ENCODE peak calls at places on chromosomes 3 and 15, in eight cellular contexts. O, D, G, I, E, T, P and S are unnamed samples.

GRCh38 chr3:10464068-10464434 is 41.3 kb downstream of the ATP2B2 start:
- DNase-seq in E (no peak), I (no peak), D (no peak), G (no peak), T (no peak), P (no peak), O (no peak), S (no peak)

GRCh38 chr3:72633534-72633933 is 214.7 kb downstream of the SHQ1 start:
- DNase-seq in T (peak), G (no peak), P (no peak), D (no peak), O (no peak), I (no peak), E (no peak), S (no peak)

GRCh38 chr3:12139111-12139511 is 19.6 kb downstream of the TIMP4 start:
- DNase-seq in T (peak), D (peak), E (no peak), I (no peak), O (no peak), G (no peak), P (peak), S (no peak)

GRCh38 chr3:4310971-4311370 is 7.8 kb downstream of the SETMAR start:
- DNase-seq in G (no peak), E (no peak), P (no peak), D (no peak), T (no peak), O (no peak), I (no peak), S (no peak)

GRCh38 chr3:150180349-150180748 is 209.7 kb upstream of the PFN2 start:
- DNase-seq in D (no peak), P (peak), O (no peak), E (no peak), T (no peak), G (no peak), I (no peak), S (no peak)

GRCh38 chr15:88398011-88398410 is 69.2 kb downstream of the MRPL46 start:
- DNase-seq in T (no peak), D (no peak), O (no peak), G (no peak), P (no peak), E (no peak), I (no peak), S (no peak)

GRCh38 chr3:196666001-196666867 is 26.7 kb downstream of the NRROS start:
- DNase-seq in P (peak), I (no peak), T (no peak), E (peak), D (no peak), G (no peak), O (no peak), S (no peak)

GRCh38 chr15:100985401-100985800 is 66.2 kb downstream of the LRRK1 start:
- DNase-seq in G (no peak), O (no peak), P (no peak), E (no peak), D (no peak), T (no peak), I (no peak), S (no peak)

GRCh38 chr3:160185711-160186110 is 39.5 kb upstream of the C3orf80 start:
- DNase-seq in E (no peak), G (no peak), T (no peak), P (no peak), I (no peak), D (no peak), O (no peak), S (no peak)

GRCh38 chr15:90840954-90841353 is 27.4 kb upstream of the FURIN start:
- DNase-seq in I (no peak), D (no peak), G (no peak), O (no peak), T (no peak), P (peak), E (no peak), S (no peak)

GRCh38 chr3:30286811-30287210 is 319.6 kb upstream of the TGFBR2 start:
- DNase-seq in I (no peak), O (no peak), G (no peak), T (no peak), E (no peak), P (peak), D (no peak), S (no peak)

GRCh38 chr15:41241251-41241964 is 10.3 kb downstream of the CHP1 start:
- DNase-seq in I (no peak), O (no peak), G (no peak), P (no peak), E (no peak), T (no peak), D (no peak), S (no peak)

GRCh38 chr15:70379134-70379533 is 281.4 kb upstream of the TLE3 start:
- DNase-seq in I (no peak), T (no peak), D (no peak), E (no peak), G (no peak), P (no peak), O (no peak), S (no peak)

GRCh38 chr15:89052474-89052873 is 35.8 kb upstream of the ABHD2 start:
- DNase-seq in T (no peak), D (no peak), G (no peak), E (no peak), I (no peak), O (no peak), P (peak), S (no peak)

GRCh38 chr15:90184119-90184785 is 16.9 kb upstream of the SEMA4B start:
- DNase-seq in E (no peak), O (peak), G (no peak), D (peak), I (peak), P (peak), T (peak), S (peak)

GRCh38 chr15:88394553-88395159 is 72.5 kb downstream of the MRPL46 start:
- DNase-seq in O (no peak), D (no peak), I (no peak), T (no peak), G (no peak), E (no peak), P (peak), S (peak)

GRCh38 chr3:187287231-187287630 is 4.3 kb downstream of the MASP1 start:
- DNase-seq in E (no peak), G (no peak), D (no peak), I (no peak), P (no peak), O (no peak), T (no peak), S (no peak)

GRCh38 chr3:153621988-153622387 is 460.0 kb downstream of the RAP2B start:
- DNase-seq in E (no peak), P (no peak), I (no peak), G (no peak), D (no peak), T (peak), O (peak), S (no peak)

GRCh38 chr3:170043506-170043905 is 5.7 kb downstream of the GPR160 start:
- DNase-seq in T (no peak), I (no peak), P (no peak), G (no peak), O (no peak), D (no peak), E (no peak), S (no peak)

GRCh38 chr15:85543741-85544155 is 163.3 kb downstream of the AKAP13 start:
- DNase-seq in G (peak), I (peak), E (peak), O (no peak), D (no peak), P (no peak), T (no peak), S (peak)

GRCh38 chr3:169666501-169667379 is 3.2 kb upstream of the MECOM start:
- DNase-seq in T (no peak), G (no peak), D (peak), E (peak), O (no peak), P (no peak), I (no peak), S (no peak)

GRCh38 chr3:128449111-128449638 is 17.5 kb downstream of the DNAJB8 start:
- DNase-seq in O (no peak), D (no peak), P (no peak), I (no peak), T (no peak), E (no peak), G (no peak), S (no peak)

GRCh38 chr15:52427804-52428203 is 100.9 kb downstream of the MYO5A start:
- DNase-seq in P (peak), G (no peak), D (peak), E (no peak), I (no peak), O (peak), T (peak), S (no peak)

GRCh38 chr15:87672309-87672897 is 584.1 kb downstream of the NTRK3 start:
- DNase-seq in D (peak), I (no peak), E (peak), T (no peak), P (peak), G (no peak), O (no peak), S (no peak)

GRCh38 chr3:36525115-36525711 is 144.9 kb downstream of the STAC start:
- DNase-seq in O (no peak), E (no peak), G (no peak), P (peak), I (no peak), T (no peak), D (no peak), S (no peak)

GRCh38 chr15:91032919-91033803 is 10.8 kb upstream of the VPS33B start:
- DNase-seq in P (no peak), I (peak), T (peak), G (peak), D (peak), O (peak), E (peak), S (peak)

GRCh38 chr15:74635228-74635627 is 19.6 kb downstream of the CLK3 start:
- DNase-seq in I (peak), D (peak), T (peak), E (peak), P (peak), O (peak), G (peak), S (no peak)

GRCh38 chr3:81326245-81326644 is 435.2 kb downstream of the GBE1 start:
- DNase-seq in P (no peak), I (no peak), E (no peak), G (no peak), T (no peak), D (no peak), O (no peak), S (no peak)

GRCh38 chr15:63041982-63042878 is at the start of gene TPM1:
- DNase-seq in D (peak), E (peak), G (no peak), O (peak), I (peak), P (peak), T (no peak), S (no peak)
- TF ChIP-seq CTCF in D (no peak), E (peak), G (no peak), O (no peak), I (no peak), P (no peak), T (no peak), S (no peak)

DNA sequence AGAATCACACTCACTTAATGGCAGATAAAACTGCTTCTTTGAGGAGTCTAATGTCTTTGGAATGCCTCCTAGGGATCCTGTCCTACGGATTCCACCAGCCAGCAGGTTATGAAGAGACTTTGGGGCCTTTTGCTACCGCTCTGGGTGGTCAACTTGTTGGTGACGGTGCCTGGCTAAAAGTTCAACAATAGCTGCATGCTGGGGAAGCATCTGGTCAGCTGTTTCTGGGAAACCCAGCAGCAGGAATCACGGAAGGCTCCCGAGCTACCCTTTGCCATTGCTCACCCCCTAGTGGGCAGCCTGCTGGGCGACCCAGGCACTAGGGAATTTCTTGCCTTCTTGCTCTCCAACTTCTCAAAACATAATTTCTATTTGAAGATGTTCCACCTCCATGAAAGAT is 263.3 kb downstream of the NEK10 start:
- DNase-seq in T (no peak), O (no peak), P (no peak), I (no peak), D (peak), E (peak), G (no peak), S (no peak)
- TF ChIP-seq CTCF in T (no peak), O (no peak), P (no peak), I (no peak), D (peak), E (peak), G (no peak), S (peak)

DNA sequence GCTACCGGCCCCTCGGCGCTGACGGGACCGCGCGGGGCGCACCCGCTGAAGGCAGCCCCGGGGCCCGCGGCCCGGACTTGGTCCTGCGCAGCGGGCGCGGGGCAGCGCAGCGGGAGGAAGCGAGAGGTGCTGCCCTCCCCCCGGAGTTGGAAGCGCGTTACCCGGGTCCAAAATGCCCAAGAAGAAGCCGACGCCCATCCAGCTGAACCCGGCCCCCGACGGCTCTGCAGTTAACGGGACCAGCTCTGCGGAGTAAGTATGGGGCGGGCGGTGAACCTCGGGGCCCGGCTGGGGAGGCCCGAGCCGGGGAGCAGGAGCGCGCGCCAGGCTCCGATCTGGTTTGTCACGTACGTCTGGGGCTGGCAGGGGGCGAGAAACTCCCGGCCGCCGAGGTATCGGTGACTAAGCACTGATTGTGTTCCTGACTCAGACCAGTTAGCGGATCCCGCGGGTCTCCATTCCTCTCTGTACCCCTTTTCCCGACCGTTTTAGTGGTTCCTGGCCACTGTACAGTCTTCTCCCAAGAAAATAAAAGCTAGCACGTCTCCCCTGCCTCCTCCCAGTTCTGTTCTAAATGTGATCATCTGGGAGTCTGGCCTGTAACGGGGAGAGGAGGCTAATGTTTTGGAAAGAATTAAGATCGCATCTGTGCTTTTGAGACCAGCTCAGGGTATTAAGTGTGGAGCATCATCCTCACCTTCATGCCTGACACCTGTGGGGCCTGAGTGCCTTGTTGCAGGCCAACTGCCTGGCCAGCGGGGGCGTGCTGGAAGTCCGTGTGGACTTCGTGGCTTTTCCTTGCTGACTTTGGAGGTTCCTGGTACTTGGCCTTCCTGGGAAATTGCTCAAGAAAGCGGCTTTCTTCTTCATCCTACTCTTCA is 704 bp downstream of the MAP2K1 start:
- DNase-seq in T (peak), G (peak), D (peak), P (peak), E (peak), O (peak), I (peak), S (no peak)
- TF ChIP-seq CTCF in T (peak), G (no peak), D (peak), P (peak), E (peak), O (peak), I (no peak), S (peak)

GRCh38 chr15:45780352-45780751 is 145.5 kb downstream of the SQOR start:
- DNase-seq in O (no peak), E (no peak), D (no peak), G (no peak), I (no peak), P (no peak), T (no peak), S (no peak)
- TF ChIP-seq CTCF in O (no peak), E (no peak), D (no peak), G (no peak), I (no peak), P (no peak), T (no peak), S (no peak)